ENCODE peak calls at places on chromosome 17, in six cellular contexts. One of them, this sample, is unnamed.

GRCh38 chr17:17669851-17670232 is 11.4 kb upstream of the RAI1 start:
- DNase-seq in body of pancreas: no peak
- DNase-seq in activated naive CD8-positive, alpha-beta T cell treated with anti-CD3 and anti-CD28 coated beads for 36 hours: no peak
- DNase-seq in NCI-H1092 treated with DMSO at 0.1 percent for 48 hours: peak
- DNase-seq in HS-5: no peak
- DNase-seq in stimulated activated CD8-positive, alpha-beta memory T cell treated with anti-CD3 and anti-CD28 coated beads, Interleukin-12 subunit alpha, Interleukin-12 subunit beta, amount 100 ng/mL, for 4 hours: no peak
- DNase-seq in this sample: no peak

GRCh38 chr17:7929158-7930029 is at the start of gene KCNAB3:
- DNase-seq in body of pancreas: peak
- DNase-seq in activated naive CD8-positive, alpha-beta T cell treated with anti-CD3 and anti-CD28 coated beads for 36 hours: peak
- DNase-seq in NCI-H1092 treated with DMSO at 0.1 percent for 48 hours: peak
- DNase-seq in HS-5: no peak
- DNase-seq in stimulated activated CD8-positive, alpha-beta memory T cell treated with anti-CD3 and anti-CD28 coated beads, Interleukin-12 subunit alpha, Interleukin-12 subunit beta, amount 100 ng/mL, for 4 hours: no peak
- DNase-seq in this sample: no peak

GRCh38 chr17:75722076-75722475 is 817 bp downstream of the ITGB4 start:
- DNase-seq in body of pancreas: no peak
- DNase-seq in activated naive CD8-positive, alpha-beta T cell treated with anti-CD3 and anti-CD28 coated beads for 36 hours: no peak
- DNase-seq in NCI-H1092 treated with DMSO at 0.1 percent for 48 hours: no peak
- DNase-seq in HS-5: no peak
- DNase-seq in stimulated activated CD8-positive, alpha-beta memory T cell treated with anti-CD3 and anti-CD28 coated beads, Interleukin-12 subunit alpha, Interleukin-12 subunit beta, amount 100 ng/mL, for 4 hours: no peak
- DNase-seq in this sample: no peak

GRCh38 chr17:77572065-77572601 is 386.4 kb upstream of the TNRC6C start:
- DNase-seq in body of pancreas: no peak
- DNase-seq in activated naive CD8-positive, alpha-beta T cell treated with anti-CD3 and anti-CD28 coated beads for 36 hours: no peak
- DNase-seq in NCI-H1092 treated with DMSO at 0.1 percent for 48 hours: no peak
- DNase-seq in HS-5: no peak
- DNase-seq in stimulated activated CD8-positive, alpha-beta memory T cell treated with anti-CD3 and anti-CD28 coated beads, Interleukin-12 subunit alpha, Interleukin-12 subunit beta, amount 100 ng/mL, for 4 hours: no peak
- DNase-seq in this sample: no peak

GRCh38 chr17:49440581-49440980 is 25.9 kb upstream of the PHB1 start:
- DNase-seq in body of pancreas: no peak
- DNase-seq in activated naive CD8-positive, alpha-beta T cell treated with anti-CD3 and anti-CD28 coated beads for 36 hours: no peak
- DNase-seq in NCI-H1092 treated with DMSO at 0.1 percent for 48 hours: no peak
- DNase-seq in HS-5: no peak
- DNase-seq in stimulated activated CD8-positive, alpha-beta memory T cell treated with anti-CD3 and anti-CD28 coated beads, Interleukin-12 subunit alpha, Interleukin-12 subunit beta, amount 100 ng/mL, for 4 hours: no peak
- DNase-seq in this sample: no peak

GRCh38 chr17:66716236-66717026 is 118.5 kb upstream of the CACNG5 start:
- DNase-seq in body of pancreas: no peak
- DNase-seq in activated naive CD8-positive, alpha-beta T cell treated with anti-CD3 and anti-CD28 coated beads for 36 hours: no peak
- DNase-seq in NCI-H1092 treated with DMSO at 0.1 percent for 48 hours: peak
- DNase-seq in HS-5: no peak
- DNase-seq in stimulated activated CD8-positive, alpha-beta memory T cell treated with anti-CD3 and anti-CD28 coated beads, Interleukin-12 subunit alpha, Interleukin-12 subunit beta, amount 100 ng/mL, for 4 hours: no peak
- DNase-seq in this sample: no peak

GRCh38 chr17:43212641-43213490 is 1.2 kb downstream of the TMEM106A start:
- DNase-seq in body of pancreas: peak
- DNase-seq in activated naive CD8-positive, alpha-beta T cell treated with anti-CD3 and anti-CD28 coated beads for 36 hours: no peak
- DNase-seq in NCI-H1092 treated with DMSO at 0.1 percent for 48 hours: no peak
- DNase-seq in HS-5: no peak
- DNase-seq in stimulated activated CD8-positive, alpha-beta memory T cell treated with anti-CD3 and anti-CD28 coated beads, Interleukin-12 subunit alpha, Interleukin-12 subunit beta, amount 100 ng/mL, for 4 hours: no peak
- DNase-seq in this sample: no peak

GRCh38 chr17:58156839-58157803 is 8.9 kb downstream of the OR4D1 start:
- DNase-seq in body of pancreas: peak
- DNase-seq in activated naive CD8-positive, alpha-beta T cell treated with anti-CD3 and anti-CD28 coated beads for 36 hours: peak
- DNase-seq in NCI-H1092 treated with DMSO at 0.1 percent for 48 hours: no peak
- DNase-seq in HS-5: no peak
- DNase-seq in stimulated activated CD8-positive, alpha-beta memory T cell treated with anti-CD3 and anti-CD28 coated beads, Interleukin-12 subunit alpha, Interleukin-12 subunit beta, amount 100 ng/mL, for 4 hours: peak
- DNase-seq in this sample: no peak

GRCh38 chr17:73548620-73549311 is 95.5 kb downstream of the SDK2 start:
- DNase-seq in body of pancreas: no peak
- DNase-seq in activated naive CD8-positive, alpha-beta T cell treated with anti-CD3 and anti-CD28 coated beads for 36 hours: no peak
- DNase-seq in NCI-H1092 treated with DMSO at 0.1 percent for 48 hours: no peak
- DNase-seq in HS-5: no peak
- DNase-seq in stimulated activated CD8-positive, alpha-beta memory T cell treated with anti-CD3 and anti-CD28 coated beads, Interleukin-12 subunit alpha, Interleukin-12 subunit beta, amount 100 ng/mL, for 4 hours: no peak
- DNase-seq in this sample: no peak

GRCh38 chr17:59696682-59697277 is 10.4 kb downstream of the PTRH2 start:
- DNase-seq in body of pancreas: no peak
- DNase-seq in activated naive CD8-positive, alpha-beta T cell treated with anti-CD3 and anti-CD28 coated beads for 36 hours: no peak
- DNase-seq in NCI-H1092 treated with DMSO at 0.1 percent for 48 hours: no peak
- DNase-seq in HS-5: no peak
- DNase-seq in stimulated activated CD8-positive, alpha-beta memory T cell treated with anti-CD3 and anti-CD28 coated beads, Interleukin-12 subunit alpha, Interleukin-12 subunit beta, amount 100 ng/mL, for 4 hours: no peak
- DNase-seq in this sample: no peak

GRCh38 chr17:69581061-69581955 is 166.8 kb downstream of the MAP2K6 start:
- DNase-seq in body of pancreas: no peak
- DNase-seq in activated naive CD8-positive, alpha-beta T cell treated with anti-CD3 and anti-CD28 coated beads for 36 hours: peak
- DNase-seq in NCI-H1092 treated with DMSO at 0.1 percent for 48 hours: no peak
- DNase-seq in HS-5: no peak
- DNase-seq in stimulated activated CD8-positive, alpha-beta memory T cell treated with anti-CD3 and anti-CD28 coated beads, Interleukin-12 subunit alpha, Interleukin-12 subunit beta, amount 100 ng/mL, for 4 hours: no peak
- DNase-seq in this sample: no peak

GRCh38 chr17:7427549-7427948 is 1.1 kb upstream of the SPEM3 start:
- DNase-seq in body of pancreas: no peak
- DNase-seq in activated naive CD8-positive, alpha-beta T cell treated with anti-CD3 and anti-CD28 coated beads for 36 hours: no peak
- DNase-seq in NCI-H1092 treated with DMSO at 0.1 percent for 48 hours: no peak
- DNase-seq in HS-5: no peak
- DNase-seq in stimulated activated CD8-positive, alpha-beta memory T cell treated with anti-CD3 and anti-CD28 coated beads, Interleukin-12 subunit alpha, Interleukin-12 subunit beta, amount 100 ng/mL, for 4 hours: no peak
- DNase-seq in this sample: no peak

GRCh38 chr17:63040816-63041215 is 74.8 kb downstream of the TANC2 start:
- DNase-seq in body of pancreas: no peak
- DNase-seq in activated naive CD8-positive, alpha-beta T cell treated with anti-CD3 and anti-CD28 coated beads for 36 hours: no peak
- DNase-seq in NCI-H1092 treated with DMSO at 0.1 percent for 48 hours: peak
- DNase-seq in HS-5: no peak
- DNase-seq in stimulated activated CD8-positive, alpha-beta memory T cell treated with anti-CD3 and anti-CD28 coated beads, Interleukin-12 subunit alpha, Interleukin-12 subunit beta, amount 100 ng/mL, for 4 hours: no peak
- DNase-seq in this sample: no peak

GRCh38 chr17:2189231-2189630 is 114.4 kb downstream of the SMG6 start:
- DNase-seq in body of pancreas: no peak
- DNase-seq in activated naive CD8-positive, alpha-beta T cell treated with anti-CD3 and anti-CD28 coated beads for 36 hours: no peak
- DNase-seq in NCI-H1092 treated with DMSO at 0.1 percent for 48 hours: no peak
- DNase-seq in HS-5: no peak
- DNase-seq in stimulated activated CD8-positive, alpha-beta memory T cell treated with anti-CD3 and anti-CD28 coated beads, Interleukin-12 subunit alpha, Interleukin-12 subunit beta, amount 100 ng/mL, for 4 hours: no peak
- DNase-seq in this sample: no peak

GRCh38 chr17:39925282-39926134 is 1.9 kb downstream of the ORMDL3 start:
- DNase-seq in body of pancreas: no peak
- DNase-seq in activated naive CD8-positive, alpha-beta T cell treated with anti-CD3 and anti-CD28 coated beads for 36 hours: no peak
- DNase-seq in NCI-H1092 treated with DMSO at 0.1 percent for 48 hours: no peak
- DNase-seq in HS-5: no peak
- DNase-seq in stimulated activated CD8-positive, alpha-beta memory T cell treated with anti-CD3 and anti-CD28 coated beads, Interleukin-12 subunit alpha, Interleukin-12 subunit beta, amount 100 ng/mL, for 4 hours: no peak
- DNase-seq in this sample: no peak

GRCh38 chr17:28115046-28115445 is 72.6 kb downstream of the NLK start:
- DNase-seq in body of pancreas: no peak
- DNase-seq in activated naive CD8-positive, alpha-beta T cell treated with anti-CD3 and anti-CD28 coated beads for 36 hours: no peak
- DNase-seq in NCI-H1092 treated with DMSO at 0.1 percent for 48 hours: no peak
- DNase-seq in HS-5: no peak
- DNase-seq in stimulated activated CD8-positive, alpha-beta memory T cell treated with anti-CD3 and anti-CD28 coated beads, Interleukin-12 subunit alpha, Interleukin-12 subunit beta, amount 100 ng/mL, for 4 hours: no peak
- DNase-seq in this sample: no peak

GRCh38 chr17:32929288-32929574 is 1.3 kb downstream of the TMEM98 start:
- DNase-seq in body of pancreas: no peak
- DNase-seq in activated naive CD8-positive, alpha-beta T cell treated with anti-CD3 and anti-CD28 coated beads for 36 hours: no peak
- DNase-seq in NCI-H1092 treated with DMSO at 0.1 percent for 48 hours: no peak
- DNase-seq in HS-5: no peak
- DNase-seq in stimulated activated CD8-positive, alpha-beta memory T cell treated with anti-CD3 and anti-CD28 coated beads, Interleukin-12 subunit alpha, Interleukin-12 subunit beta, amount 100 ng/mL, for 4 hours: no peak
- DNase-seq in this sample: no peak

GRCh38 chr17:3929181-3929580 is 12.9 kb upstream of the P2RX1 start:
- DNase-seq in body of pancreas: no peak
- DNase-seq in activated naive CD8-positive, alpha-beta T cell treated with anti-CD3 and anti-CD28 coated beads for 36 hours: no peak
- DNase-seq in NCI-H1092 treated with DMSO at 0.1 percent for 48 hours: no peak
- DNase-seq in HS-5: no peak
- DNase-seq in stimulated activated CD8-positive, alpha-beta memory T cell treated with anti-CD3 and anti-CD28 coated beads, Interleukin-12 subunit alpha, Interleukin-12 subunit beta, amount 100 ng/mL, for 4 hours: no peak
- DNase-seq in this sample: no peak

GRCh38 chr17:41518789-41519449 is at the start of gene KRT15:
- DNase-seq in body of pancreas: no peak
- DNase-seq in activated naive CD8-positive, alpha-beta T cell treated with anti-CD3 and anti-CD28 coated beads for 36 hours: no peak
- DNase-seq in NCI-H1092 treated with DMSO at 0.1 percent for 48 hours: peak
- DNase-seq in HS-5: no peak
- DNase-seq in stimulated activated CD8-positive, alpha-beta memory T cell treated with anti-CD3 and anti-CD28 coated beads, Interleukin-12 subunit alpha, Interleukin-12 subunit beta, amount 100 ng/mL, for 4 hours: no peak
- DNase-seq in this sample: no peak

GRCh38 chr17:29568331-29569244 is at the start of gene TP53I13:
- DNase-seq in body of pancreas: peak
- DNase-seq in activated naive CD8-positive, alpha-beta T cell treated with anti-CD3 and anti-CD28 coated beads for 36 hours: peak
- DNase-seq in NCI-H1092 treated with DMSO at 0.1 percent for 48 hours: peak
- DNase-seq in HS-5: no peak
- DNase-seq in stimulated activated CD8-positive, alpha-beta memory T cell treated with anti-CD3 and anti-CD28 coated beads, Interleukin-12 subunit alpha, Interleukin-12 subunit beta, amount 100 ng/mL, for 4 hours: peak
- DNase-seq in this sample: no peak